ENCODE peak calls at places on chromosomes 16 and 17, in four cellular contexts. One of them, this sample, is unnamed.

GRCh38 chr16:2884041-2884451 is 1.0 kb downstream of the FLYWCH2 start:
- DNase-seq in heart left ventricle: no peak
- DNase-seq in PC-3: no peak
- DNase-seq in psoas muscle: no peak
- DNase-seq in this sample: peak

GRCh38 chr17:37516131-37516561 is 26.5 kb downstream of the DUSP14 start:
- DNase-seq in PC-3: no peak
- DNase-seq in heart left ventricle: no peak
- DNase-seq in psoas muscle: no peak
- DNase-seq in this sample: no peak

GRCh38 chr16:79267781-79268180 is 332.8 kb downstream of the MAF start:
- DNase-seq in PC-3: no peak
- DNase-seq in heart left ventricle: no peak
- DNase-seq in psoas muscle: no peak
- DNase-seq in this sample: no peak

GRCh38 chr17:29968271-29968670 is 26.8 kb downstream of the EFCAB5 start:
- DNase-seq in psoas muscle: no peak
- DNase-seq in heart left ventricle: no peak
- DNase-seq in PC-3: no peak
- DNase-seq in this sample: no peak

GRCh38 chr16:7363397-7364053 is 30.9 kb downstream of the RBFOX1 start:
- DNase-seq in PC-3: no peak
- DNase-seq in heart left ventricle: no peak
- DNase-seq in psoas muscle: peak
- DNase-seq in this sample: peak

GRCh38 chr16:14436410-14436955 is 193.6 kb downstream of the PARN start:
- DNase-seq in heart left ventricle: no peak
- DNase-seq in PC-3: no peak
- DNase-seq in psoas muscle: peak
- DNase-seq in this sample: no peak

GRCh38 chr17:66789093-66789492 is 45.8 kb upstream of the CACNG5 start:
- DNase-seq in psoas muscle: no peak
- DNase-seq in heart left ventricle: no peak
- DNase-seq in PC-3: no peak
- DNase-seq in this sample: no peak

GRCh38 chr17:19904412-19904811 is 36.7 kb upstream of the ULK2 start:
- DNase-seq in psoas muscle: no peak
- DNase-seq in heart left ventricle: no peak
- DNase-seq in PC-3: peak
- DNase-seq in this sample: no peak

GRCh38 chr17:47373002-47373401 is 49.2 kb downstream of the EFCAB13 start:
- DNase-seq in psoas muscle: no peak
- DNase-seq in PC-3: no peak
- DNase-seq in heart left ventricle: no peak
- DNase-seq in this sample: no peak

GRCh38 chr17:5758651-5759050 is 174.3 kb upstream of the NLRP1 start:
- DNase-seq in PC-3: peak
- DNase-seq in heart left ventricle: no peak
- DNase-seq in psoas muscle: no peak
- DNase-seq in this sample: peak

GRCh38 chr16:87423429-87423828 is 31.3 kb downstream of the MAP1LC3B start:
- DNase-seq in psoas muscle: no peak
- DNase-seq in heart left ventricle: no peak
- DNase-seq in PC-3: no peak
- DNase-seq in this sample: no peak

GRCh38 chr17:42878123-42878880 is 22.3 kb upstream of the G6PC1 start:
- DNase-seq in PC-3: no peak
- DNase-seq in psoas muscle: no peak
- DNase-seq in heart left ventricle: no peak
- DNase-seq in this sample: no peak

GRCh38 chr17:63997341-63998048 is 656 bp upstream of the PRR29 start:
- DNase-seq in PC-3: no peak
- DNase-seq in psoas muscle: no peak
- DNase-seq in heart left ventricle: peak
- DNase-seq in this sample: peak

GRCh38 chr16:8474576-8474975 is 115.7 kb downstream of the TMEM114 start:
- DNase-seq in PC-3: no peak
- DNase-seq in heart left ventricle: no peak
- DNase-seq in psoas muscle: no peak
- DNase-seq in this sample: no peak

GRCh38 chr16:51723016-51723724 is 572.1 kb upstream of the SALL1 start:
- DNase-seq in heart left ventricle: no peak
- DNase-seq in PC-3: no peak
- DNase-seq in psoas muscle: no peak
- DNase-seq in this sample: no peak

GRCh38 chr17:70564006-70564620 is 394.8 kb downstream of the KCNJ2 start:
- DNase-seq in PC-3: no peak
- DNase-seq in psoas muscle: no peak
- DNase-seq in heart left ventricle: no peak
- DNase-seq in this sample: no peak

GRCh38 chr16:69241911-69242310 is 54.9 kb downstream of the SNTB2 start:
- DNase-seq in PC-3: no peak
- DNase-seq in psoas muscle: no peak
- DNase-seq in heart left ventricle: no peak
- DNase-seq in this sample: no peak

GRCh38 chr17:77061711-77062110 is 79.1 kb upstream of the SEC14L1 start:
- DNase-seq in PC-3: no peak
- DNase-seq in psoas muscle: no peak
- DNase-seq in heart left ventricle: no peak
- DNase-seq in this sample: peak

GRCh38 chr16:67844441-67844840 is 2.3 kb upstream of the NUTF2 start:
- DNase-seq in PC-3: peak
- DNase-seq in psoas muscle: no peak
- DNase-seq in heart left ventricle: no peak
- DNase-seq in this sample: no peak
- H3K27ac ChIP-seq in PC-3: no peak
- H3K27ac ChIP-seq in psoas muscle: peak
- H3K27ac ChIP-seq in heart left ventricle: peak
- H3K27ac ChIP-seq in this sample: no peak

GRCh38 chr17:16419929-16420271 is 4.5 kb downstream of the TRPV2 start:
- DNase-seq in psoas muscle: no peak
- DNase-seq in heart left ventricle: no peak
- DNase-seq in PC-3: peak
- DNase-seq in this sample: no peak
- H3K4me3 ChIP-seq in psoas muscle: no peak
- H3K4me3 ChIP-seq in heart left ventricle: no peak
- H3K4me3 ChIP-seq in PC-3: peak
- H3K4me3 ChIP-seq in this sample: no peak

GRCh38 chr17:79026345-79027273 is 2.6 kb downstream of the C1QTNF1 start:
- DNase-seq in psoas muscle: peak
- DNase-seq in PC-3: peak
- DNase-seq in heart left ventricle: peak
- DNase-seq in this sample: peak

GRCh38 chr17:79027274-79027924 is 3.4 kb downstream of the C1QTNF1 start:
- DNase-seq in heart left ventricle: peak
- DNase-seq in psoas muscle: no peak
- DNase-seq in PC-3: no peak
- DNase-seq in this sample: peak

GRCh38 chr17:79023886-79024771 is at the start of gene C1QTNF1:
- DNase-seq in heart left ventricle: peak
- DNase-seq in psoas muscle: peak
- DNase-seq in PC-3: peak
- DNase-seq in this sample: peak

GRCh38 chr17:79023180-79023705 is 726 bp upstream of the C1QTNF1 start:
- DNase-seq in PC-3: no peak
- DNase-seq in psoas muscle: no peak
- DNase-seq in heart left ventricle: peak
- DNase-seq in this sample: no peak

DNA sequence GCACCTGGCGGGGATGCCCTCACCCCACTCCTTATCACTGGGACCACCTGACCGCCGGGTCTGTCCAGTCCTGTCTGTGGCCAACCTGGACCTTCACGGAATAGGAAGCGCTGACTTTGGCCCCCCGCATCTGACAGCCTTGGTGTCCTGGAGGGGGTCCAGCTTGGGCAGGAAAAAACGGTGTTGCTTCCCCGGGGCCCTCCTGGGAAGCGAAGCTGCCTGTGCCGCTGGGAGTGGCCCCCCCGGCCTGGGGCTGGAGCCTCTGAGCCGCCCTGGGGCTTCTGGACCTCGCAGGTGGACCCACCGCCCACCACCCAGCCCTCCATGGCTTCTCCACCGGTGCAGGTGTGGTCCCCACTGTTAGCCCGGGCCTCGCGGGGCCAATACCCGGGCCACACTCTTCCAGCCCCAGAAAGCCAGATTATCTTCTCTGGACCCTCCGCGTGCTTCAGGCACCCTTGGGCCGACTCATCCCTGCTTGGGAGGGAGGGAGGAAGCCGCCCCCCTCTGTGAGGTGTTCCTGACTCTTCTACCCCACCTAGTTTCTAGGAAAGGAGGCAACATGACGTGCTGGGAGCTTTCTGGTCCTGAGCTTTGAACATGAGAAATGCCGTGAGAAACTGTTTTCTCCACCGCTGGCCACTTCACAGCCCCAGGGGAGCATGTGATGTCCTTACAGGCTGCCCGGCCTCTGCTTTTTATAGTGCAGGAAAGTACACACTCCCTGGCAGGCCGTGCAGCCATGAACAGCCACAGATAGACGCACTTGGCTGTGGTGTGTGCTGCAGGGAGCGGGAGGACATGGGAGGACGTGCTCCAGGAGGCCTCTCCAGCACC is 1.1 kb downstream of the C1QTNF1 start:
- DNase-seq in psoas muscle: peak
- DNase-seq in heart left ventricle: peak
- DNase-seq in PC-3: peak
- DNase-seq in this sample: peak
- H3K27ac ChIP-seq in psoas muscle: peak
- H3K27ac ChIP-seq in heart left ventricle: peak
- H3K27ac ChIP-seq in PC-3: peak
- H3K27ac ChIP-seq in this sample: peak

GRCh38 chr17:2266865-2267228 is 36.7 kb downstream of the SMG6 start:
- DNase-seq in heart left ventricle: no peak
- DNase-seq in psoas muscle: no peak
- DNase-seq in PC-3: no peak
- DNase-seq in this sample: no peak
- H3K4me3 ChIP-seq in heart left ventricle: no peak
- H3K4me3 ChIP-seq in psoas muscle: no peak
- H3K4me3 ChIP-seq in PC-3: no peak
- H3K4me3 ChIP-seq in this sample: no peak

DNA sequence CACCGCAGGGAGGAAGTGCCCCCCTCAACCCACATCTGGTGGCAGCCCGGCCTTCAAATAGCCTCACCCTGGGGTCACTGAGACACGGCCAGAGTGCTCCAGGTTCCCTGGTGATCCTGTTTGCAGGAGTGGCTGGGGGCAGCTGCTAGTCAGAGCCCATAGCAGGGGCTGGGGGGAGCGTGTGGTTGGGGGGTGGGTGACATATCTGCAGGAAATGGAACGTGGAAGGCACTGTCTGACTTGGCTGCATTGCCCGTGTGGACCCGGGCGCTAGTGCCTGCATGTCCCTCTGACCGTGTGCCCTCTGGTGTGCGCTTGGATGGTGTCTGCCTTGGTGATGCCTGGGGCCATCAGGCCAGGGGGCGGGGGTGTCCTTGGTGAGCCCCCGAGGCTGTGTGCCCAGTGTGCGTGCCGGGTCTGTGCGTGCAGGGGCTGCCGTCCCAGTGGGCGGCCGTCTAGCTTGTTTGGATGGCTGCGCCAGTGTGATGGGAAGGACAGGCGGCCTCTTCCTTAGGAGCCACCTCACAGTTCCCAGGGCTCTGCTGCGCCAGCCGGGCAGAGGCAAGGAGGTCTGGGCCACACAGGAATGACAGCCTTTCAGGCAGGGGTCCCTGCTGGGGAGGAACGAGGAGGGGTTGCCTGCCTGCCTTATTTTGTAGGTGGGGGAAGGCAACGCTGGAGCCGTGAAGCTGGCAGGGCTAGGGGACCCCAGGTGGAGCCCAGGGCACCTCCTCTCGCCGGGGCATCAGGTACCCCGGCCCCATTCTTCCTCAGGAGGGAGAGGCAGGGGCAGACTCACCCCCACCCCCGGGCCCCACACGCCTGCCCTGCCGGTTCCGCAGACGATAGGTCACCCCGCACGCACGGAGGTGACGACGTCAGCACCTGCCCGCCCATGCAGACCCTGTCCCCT is 642 bp downstream of the NDRG4 start:
- DNase-seq in psoas muscle: no peak
- DNase-seq in heart left ventricle: no peak
- DNase-seq in PC-3: no peak
- DNase-seq in this sample: no peak
- H3K27ac ChIP-seq in psoas muscle: no peak
- H3K27ac ChIP-seq in heart left ventricle: no peak
- H3K27ac ChIP-seq in PC-3: no peak
- H3K27ac ChIP-seq in this sample: no peak

GRCh38 chr16:73143681-73144370 is 95.9 kb upstream of the ZFHX3 start:
- DNase-seq in psoas muscle: no peak
- DNase-seq in heart left ventricle: no peak
- DNase-seq in PC-3: no peak
- DNase-seq in this sample: no peak
- H3K4me3 ChIP-seq in psoas muscle: peak
- H3K4me3 ChIP-seq in heart left ventricle: peak
- H3K4me3 ChIP-seq in PC-3: no peak
- H3K4me3 ChIP-seq in this sample: peak

GRCh38 chr17:82524540-82524939 is 5.0 kb downstream of the FOXK2 start:
- DNase-seq in psoas muscle: no peak
- DNase-seq in PC-3: no peak
- DNase-seq in heart left ventricle: no peak
- DNase-seq in this sample: no peak
- H3K27ac ChIP-seq in psoas muscle: no peak
- H3K27ac ChIP-seq in PC-3: no peak
- H3K27ac ChIP-seq in heart left ventricle: peak
- H3K27ac ChIP-seq in this sample: no peak